ENCODE peak calls at places on chromosomes 12 and 14, in seven cellular contexts. One of them, this sample, is unnamed.
A peak's percentile ranks its signal among the peaks of the same experiment; 100 is the strongest.

GRCh38 chr12:115267891-115268290 is 583.9 kb upstream of the TBX3 start:
- DNase-seq in H1: no peak
- DNase-seq in heart left ventricle: no peak
- DNase-seq in stomach: no peak
- DNase-seq in HepG2: no peak
- DNase-seq in gastrocnemius medialis: no peak
- DNase-seq in body of pancreas: no peak
- DNase-seq in this sample: no peak

GRCh38 chr12:122003646-122004611 is 17.8 kb upstream of the BCL7A start:
- DNase-seq in H1: no peak
- DNase-seq in heart left ventricle: no peak
- DNase-seq in stomach: no peak
- DNase-seq in HepG2: no peak
- DNase-seq in gastrocnemius medialis: no peak
- DNase-seq in body of pancreas: no peak
- DNase-seq in this sample: peak; percentile 79

GRCh38 chr12:127414186-127414585 is 852.8 kb upstream of the TMEM132C start:
- DNase-seq in H1: no peak
- DNase-seq in heart left ventricle: no peak
- DNase-seq in stomach: no peak
- DNase-seq in HepG2: no peak
- DNase-seq in gastrocnemius medialis: no peak
- DNase-seq in body of pancreas: no peak
- DNase-seq in this sample: no peak

GRCh38 chr14:44847910-44848309 is 113.8 kb downstream of the KLHL28 start:
- DNase-seq in H1: no peak
- DNase-seq in heart left ventricle: no peak
- DNase-seq in stomach: no peak
- DNase-seq in HepG2: no peak
- DNase-seq in gastrocnemius medialis: no peak
- DNase-seq in body of pancreas: no peak
- DNase-seq in this sample: no peak

GRCh38 chr14:91252901-91253794 is 8.6 kb upstream of the GPR68 start:
- DNase-seq in H1: peak; percentile 81
- DNase-seq in heart left ventricle: peak; percentile 42
- DNase-seq in stomach: peak; percentile 54
- DNase-seq in HepG2: no peak
- DNase-seq in gastrocnemius medialis: no peak
- DNase-seq in body of pancreas: no peak
- DNase-seq in this sample: no peak

GRCh38 chr12:113372371-113372770 is 14.0 kb downstream of the PLBD2 start:
- DNase-seq in H1: no peak
- DNase-seq in heart left ventricle: no peak
- DNase-seq in stomach: no peak
- DNase-seq in HepG2: no peak
- DNase-seq in gastrocnemius medialis: no peak
- DNase-seq in body of pancreas: no peak
- DNase-seq in this sample: no peak

GRCh38 chr12:79020106-79020505 is 155.5 kb downstream of the SYT1 start:
- DNase-seq in H1: no peak
- DNase-seq in heart left ventricle: no peak
- DNase-seq in stomach: no peak
- DNase-seq in HepG2: no peak
- DNase-seq in gastrocnemius medialis: no peak
- DNase-seq in body of pancreas: no peak
- DNase-seq in this sample: no peak

GRCh38 chr14:81743605-81744004 is 210.0 kb upstream of the SEL1L start:
- DNase-seq in H1: no peak
- DNase-seq in heart left ventricle: no peak
- DNase-seq in stomach: no peak
- DNase-seq in HepG2: no peak
- DNase-seq in gastrocnemius medialis: no peak
- DNase-seq in body of pancreas: no peak
- DNase-seq in this sample: no peak

GRCh38 chr12:86837246-86837645 is 581.1 kb upstream of the MGAT4C start:
- DNase-seq in H1: no peak
- DNase-seq in heart left ventricle: no peak
- DNase-seq in stomach: no peak
- DNase-seq in HepG2: no peak
- DNase-seq in gastrocnemius medialis: no peak
- DNase-seq in body of pancreas: no peak
- DNase-seq in this sample: no peak

GRCh38 chr14:79915411-79915810 is 295.9 kb downstream of the DIO2 start:
- DNase-seq in H1: no peak
- DNase-seq in heart left ventricle: no peak
- DNase-seq in stomach: no peak
- DNase-seq in HepG2: no peak
- DNase-seq in gastrocnemius medialis: no peak
- DNase-seq in body of pancreas: no peak
- DNase-seq in this sample: no peak

GRCh38 chr14:101070540-101071492 is 167.3 kb upstream of the RTL1 start:
- DNase-seq in H1: peak; percentile 38
- DNase-seq in heart left ventricle: no peak
- DNase-seq in stomach: peak; percentile 5
- DNase-seq in HepG2: no peak
- DNase-seq in gastrocnemius medialis: no peak
- DNase-seq in body of pancreas: peak; percentile 5
- DNase-seq in this sample: peak; percentile 25

GRCh38 chr14:102097441-102098135 is 10.7 kb upstream of the HSP90AA1 start:
- DNase-seq in H1: no peak
- DNase-seq in heart left ventricle: no peak
- DNase-seq in stomach: peak; percentile 45
- DNase-seq in HepG2: no peak
- DNase-seq in gastrocnemius medialis: no peak
- DNase-seq in body of pancreas: no peak
- DNase-seq in this sample: no peak

GRCh38 chr12:117972341-117972740 is 3.6 kb upstream of the KSR2 start:
- DNase-seq in H1: no peak
- DNase-seq in heart left ventricle: no peak
- DNase-seq in stomach: no peak
- DNase-seq in HepG2: no peak
- DNase-seq in gastrocnemius medialis: no peak
- DNase-seq in body of pancreas: no peak
- DNase-seq in this sample: no peak

GRCh38 chr12:42893196-42893595 is 303.6 kb upstream of the PRICKLE1 start:
- DNase-seq in H1: no peak
- DNase-seq in heart left ventricle: no peak
- DNase-seq in stomach: no peak
- DNase-seq in HepG2: no peak
- DNase-seq in gastrocnemius medialis: no peak
- DNase-seq in body of pancreas: no peak
- DNase-seq in this sample: no peak

DNA sequence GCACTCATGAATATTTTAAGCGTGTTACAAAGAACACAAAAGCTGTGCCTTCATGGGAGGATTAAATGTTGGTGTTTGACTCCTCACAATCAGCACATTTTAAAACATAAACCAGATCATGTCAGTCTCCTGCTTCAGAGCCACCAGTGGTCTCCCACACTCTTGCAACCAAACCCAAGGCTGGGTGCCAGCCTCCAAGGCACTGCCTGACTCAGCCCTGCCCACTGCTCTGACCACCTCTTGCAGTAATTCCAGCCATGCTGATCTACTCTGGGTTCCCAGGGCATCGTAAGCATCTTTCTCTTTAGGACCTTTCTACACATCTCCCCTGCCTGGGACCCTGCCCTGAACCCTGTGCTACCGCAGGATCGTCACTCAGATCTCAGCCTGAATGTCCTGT is 449.6 kb downstream of the RAD51B start:
- DNase-seq in H1: no peak
- DNase-seq in heart left ventricle: no peak
- DNase-seq in stomach: no peak
- DNase-seq in HepG2: no peak
- DNase-seq in gastrocnemius medialis: no peak
- DNase-seq in body of pancreas: no peak
- DNase-seq in this sample: no peak
- TF ChIP-seq POLR2A in H1: no peak
- TF ChIP-seq POLR2A in heart left ventricle: no peak
- TF ChIP-seq POLR2A in stomach: no peak
- TF ChIP-seq POLR2A in HepG2: no peak
- TF ChIP-seq POLR2A in gastrocnemius medialis: no peak
- TF ChIP-seq POLR2A in body of pancreas: no peak
- TF ChIP-seq POLR2A in this sample: no peak

GRCh38 chr14:92323916-92324818 is 1.2 kb downstream of the SLC24A4 start:
- DNase-seq in H1: peak; percentile 69
- DNase-seq in heart left ventricle: no peak
- DNase-seq in stomach: no peak
- DNase-seq in HepG2: no peak
- DNase-seq in gastrocnemius medialis: no peak
- DNase-seq in body of pancreas: no peak
- DNase-seq in this sample: no peak
- H3K27me3 ChIP-seq in H1: peaks cover 58% of the 10 kb centered on the region
- H3K27me3 ChIP-seq in heart left ventricle: peaks cover 51% of the 10 kb centered on the region
- H3K27me3 ChIP-seq in stomach: peaks cover 48% of the 10 kb centered on the region
- H3K27me3 ChIP-seq in HepG2: peaks cover 13% of the 10 kb centered on the region
- H3K27me3 ChIP-seq in gastrocnemius medialis: peaks cover 16% of the 10 kb centered on the region
- H3K27me3 ChIP-seq in body of pancreas: peaks cover 5% of the 10 kb centered on the region
- H3K27me3 ChIP-seq in this sample: no peaks in the 10 kb centered on the region

GRCh38 chr14:23365353-23366162 is 586 bp upstream of the EFS start:
- DNase-seq in H1: peak; percentile 82
- DNase-seq in heart left ventricle: peak; percentile 16
- DNase-seq in stomach: peak; percentile 45
- DNase-seq in HepG2: no peak
- DNase-seq in gastrocnemius medialis: no peak
- DNase-seq in body of pancreas: no peak
- DNase-seq in this sample: no peak

GRCh38 chr14:23370221-23370620 is 2.4 kb upstream of the IL25 start:
- DNase-seq in H1: no peak
- DNase-seq in heart left ventricle: no peak
- DNase-seq in stomach: no peak
- DNase-seq in HepG2: no peak
- DNase-seq in gastrocnemius medialis: no peak
- DNase-seq in body of pancreas: no peak
- DNase-seq in this sample: no peak

GRCh38 chr14:23364604-23365352 is at the start of gene EFS:
- DNase-seq in H1: peak; percentile 64
- DNase-seq in heart left ventricle: no peak
- DNase-seq in stomach: no peak
- DNase-seq in HepG2: no peak
- DNase-seq in gastrocnemius medialis: no peak
- DNase-seq in body of pancreas: no peak
- DNase-seq in this sample: no peak

GRCh38 chr14:23364164-23364571 is 804 bp downstream of the EFS start:
- DNase-seq in H1: no peak
- DNase-seq in heart left ventricle: no peak
- DNase-seq in stomach: no peak
- DNase-seq in HepG2: no peak
- DNase-seq in gastrocnemius medialis: no peak
- DNase-seq in body of pancreas: no peak
- DNase-seq in this sample: no peak

GRCh38 chr14:23366163-23366921 is 1.4 kb upstream of the EFS start:
- DNase-seq in H1: peak; percentile 92
- DNase-seq in heart left ventricle: peak; percentile 76
- DNase-seq in stomach: no peak
- DNase-seq in HepG2: no peak
- DNase-seq in gastrocnemius medialis: no peak
- DNase-seq in body of pancreas: no peak
- DNase-seq in this sample: no peak
- TF ChIP-seq POLR2A in H1: no peak
- TF ChIP-seq POLR2A in heart left ventricle: peak; percentile 48
- TF ChIP-seq POLR2A in stomach: no peak
- TF ChIP-seq POLR2A in HepG2: no peak
- TF ChIP-seq POLR2A in gastrocnemius medialis: no peak
- TF ChIP-seq POLR2A in body of pancreas: no peak
- TF ChIP-seq POLR2A in this sample: no peak

DNA sequence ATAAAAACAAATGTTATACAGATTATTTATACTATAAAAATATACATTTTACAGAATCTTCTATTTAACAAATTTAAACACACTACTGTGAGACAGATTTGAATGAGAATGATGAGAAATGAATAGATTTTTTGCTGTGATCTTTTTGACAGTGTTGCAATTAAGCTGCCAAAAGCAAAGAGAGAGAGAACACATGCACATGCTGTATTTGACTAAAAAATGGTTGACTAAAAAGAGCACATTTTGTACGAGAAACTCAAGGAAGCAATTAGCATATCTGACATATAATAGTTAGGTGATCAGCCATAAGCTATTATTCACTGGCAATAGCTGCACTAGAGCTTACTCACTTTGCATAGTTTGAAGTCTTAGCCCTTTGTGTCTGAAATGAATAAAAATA is 115.8 kb downstream of the SYT10 start:
- DNase-seq in H1: no peak
- DNase-seq in heart left ventricle: no peak
- DNase-seq in stomach: no peak
- DNase-seq in HepG2: no peak
- DNase-seq in gastrocnemius medialis: no peak
- DNase-seq in body of pancreas: no peak
- DNase-seq in this sample: no peak
- H3K27me3 ChIP-seq in H1: no peaks in the 10 kb centered on the region
- H3K27me3 ChIP-seq in heart left ventricle: no peaks in the 10 kb centered on the region
- H3K27me3 ChIP-seq in stomach: no peaks in the 10 kb centered on the region
- H3K27me3 ChIP-seq in HepG2: no peaks in the 10 kb centered on the region
- H3K27me3 ChIP-seq in gastrocnemius medialis: no peaks in the 10 kb centered on the region
- H3K27me3 ChIP-seq in body of pancreas: no peaks in the 10 kb centered on the region
- H3K27me3 ChIP-seq in this sample: no peaks in the 10 kb centered on the region

GRCh38 chr14:94144765-94145164 is 15.4 kb upstream of the IFI27L2 start:
- DNase-seq in H1: peak; percentile 62
- DNase-seq in heart left ventricle: no peak
- DNase-seq in stomach: no peak
- DNase-seq in HepG2: no peak
- DNase-seq in gastrocnemius medialis: no peak
- DNase-seq in body of pancreas: no peak
- DNase-seq in this sample: no peak
- TF ChIP-seq POLR2A in H1: no peak
- TF ChIP-seq POLR2A in heart left ventricle: no peak
- TF ChIP-seq POLR2A in stomach: no peak
- TF ChIP-seq POLR2A in HepG2: no peak
- TF ChIP-seq POLR2A in gastrocnemius medialis: no peak
- TF ChIP-seq POLR2A in body of pancreas: no peak
- TF ChIP-seq POLR2A in this sample: no peak

DNA sequence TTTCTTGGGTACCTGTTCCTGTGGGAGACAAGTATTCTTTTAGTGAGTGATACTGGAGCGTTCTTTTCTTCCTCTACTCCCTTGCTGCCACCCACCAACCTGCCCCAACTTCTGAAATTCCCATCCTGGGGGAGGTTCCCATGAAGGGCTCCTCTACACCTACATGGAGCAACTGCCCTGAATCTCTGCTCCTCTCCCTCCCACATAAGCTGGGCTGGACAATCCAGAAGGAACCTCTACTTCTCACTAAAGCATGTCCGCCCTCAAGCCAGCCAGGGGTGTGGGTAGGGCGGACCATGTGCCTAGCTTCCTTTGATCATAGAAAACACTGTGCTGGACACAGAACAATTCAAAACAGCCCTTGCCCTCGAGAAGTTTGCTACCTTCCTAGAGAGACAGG is 25.9 kb upstream of the ESRRB start:
- DNase-seq in H1: no peak
- DNase-seq in heart left ventricle: no peak
- DNase-seq in stomach: no peak
- DNase-seq in HepG2: no peak
- DNase-seq in gastrocnemius medialis: no peak
- DNase-seq in body of pancreas: no peak
- DNase-seq in this sample: no peak
- H3K27me3 ChIP-seq in H1: peaks cover 3% of the 10 kb centered on the region
- H3K27me3 ChIP-seq in heart left ventricle: no peaks in the 10 kb centered on the region
- H3K27me3 ChIP-seq in stomach: peaks cover 7% of the 10 kb centered on the region
- H3K27me3 ChIP-seq in HepG2: no peaks in the 10 kb centered on the region
- H3K27me3 ChIP-seq in gastrocnemius medialis: no peaks in the 10 kb centered on the region
- H3K27me3 ChIP-seq in body of pancreas: no peaks in the 10 kb centered on the region
- H3K27me3 ChIP-seq in this sample: no peaks in the 10 kb centered on the region